ENCODE peak calls at places on chromosome 7, in four cellular contexts. One of them, this sample, is unnamed.

GRCh38 chr7:157690833-157691382 is 354.1 kb downstream of the DNAJB6 start:
- DNase-seq in left cardiac atrium: peak
- DNase-seq in NCI-H1092: peak
- DNase-seq in adipocyte: peak
- DNase-seq in this sample: no peak

GRCh38 chr7:13179011-13179574 is 491.7 kb downstream of the ARL4A start:
- DNase-seq in left cardiac atrium: no peak
- DNase-seq in NCI-H1092: no peak
- DNase-seq in adipocyte: no peak
- DNase-seq in this sample: no peak

GRCh38 chr7:33692956-33693355 is 212.4 kb upstream of the BMPER start:
- DNase-seq in left cardiac atrium: no peak
- DNase-seq in NCI-H1092: no peak
- DNase-seq in adipocyte: peak
- DNase-seq in this sample: no peak

GRCh38 chr7:43904533-43905208 is 1.7 kb downstream of the URGCP start:
- DNase-seq in left cardiac atrium: no peak
- DNase-seq in NCI-H1092: no peak
- DNase-seq in adipocyte: peak
- DNase-seq in this sample: no peak

GRCh38 chr7:128884561-128885369 is 22.1 kb downstream of the ATP6V1F start:
- DNase-seq in left cardiac atrium: no peak
- DNase-seq in NCI-H1092: no peak
- DNase-seq in adipocyte: no peak
- DNase-seq in this sample: no peak

GRCh38 chr7:84245831-84246230 is 51.2 kb upstream of the SEMA3A start:
- DNase-seq in left cardiac atrium: no peak
- DNase-seq in NCI-H1092: no peak
- DNase-seq in adipocyte: no peak
- DNase-seq in this sample: no peak

GRCh38 chr7:67821116-67821515 is 824.5 kb downstream of the TYW1 start:
- DNase-seq in left cardiac atrium: no peak
- DNase-seq in NCI-H1092: no peak
- DNase-seq in adipocyte: peak
- DNase-seq in this sample: no peak

GRCh38 chr7:157755741-157756140 is 418.9 kb downstream of the DNAJB6 start:
- DNase-seq in left cardiac atrium: no peak
- DNase-seq in NCI-H1092: no peak
- DNase-seq in adipocyte: no peak
- DNase-seq in this sample: no peak

GRCh38 chr7:20310963-20311742 is 19.5 kb upstream of the ITGB8 start:
- DNase-seq in left cardiac atrium: no peak
- DNase-seq in NCI-H1092: peak
- DNase-seq in adipocyte: peak
- DNase-seq in this sample: no peak

GRCh38 chr7:35555934-35556333 is 139.0 kb downstream of the HERPUD2 start:
- DNase-seq in left cardiac atrium: no peak
- DNase-seq in NCI-H1092: no peak
- DNase-seq in adipocyte: no peak
- DNase-seq in this sample: no peak

GRCh38 chr7:105724688-105725087 is 143.4 kb upstream of the EFCAB10 start:
- DNase-seq in left cardiac atrium: no peak
- DNase-seq in NCI-H1092: no peak
- DNase-seq in adipocyte: no peak
- DNase-seq in this sample: no peak

GRCh38 chr7:132666076-132666775 is 90.0 kb upstream of the PLXNA4 start:
- DNase-seq in left cardiac atrium: no peak
- DNase-seq in NCI-H1092: no peak
- DNase-seq in adipocyte: no peak
- DNase-seq in this sample: no peak

GRCh38 chr7:107693396-107693795 is 32.8 kb downstream of the SLC26A4 start:
- DNase-seq in left cardiac atrium: no peak
- DNase-seq in NCI-H1092: no peak
- DNase-seq in adipocyte: no peak
- DNase-seq in this sample: no peak

GRCh38 chr7:125085084-125085483 is 155.5 kb upstream of the POT1 start:
- DNase-seq in left cardiac atrium: no peak
- DNase-seq in NCI-H1092: no peak
- DNase-seq in adipocyte: no peak
- DNase-seq in this sample: no peak

GRCh38 chr7:127375626-127376025 is 16.9 kb downstream of the ZNF800 start:
- DNase-seq in left cardiac atrium: no peak
- DNase-seq in NCI-H1092: no peak
- DNase-seq in adipocyte: no peak
- DNase-seq in this sample: no peak

GRCh38 chr7:24318326-24318725 is 34.3 kb downstream of the NPY start:
- DNase-seq in left cardiac atrium: no peak
- DNase-seq in NCI-H1092: no peak
- DNase-seq in adipocyte: no peak
- DNase-seq in this sample: no peak

GRCh38 chr7:376306-376969 is 86.5 kb downstream of the FOXL3 start:
- DNase-seq in left cardiac atrium: peak
- DNase-seq in NCI-H1092: no peak
- DNase-seq in adipocyte: no peak
- DNase-seq in this sample: no peak

GRCh38 chr7:117807688-117808087 is 65.6 kb downstream of the CTTNBP2 start:
- DNase-seq in left cardiac atrium: no peak
- DNase-seq in NCI-H1092: peak
- DNase-seq in adipocyte: no peak
- DNase-seq in this sample: no peak

GRCh38 chr7:151437163-151437553 is 2.8 kb downstream of the CRYGN start:
- DNase-seq in left cardiac atrium: no peak
- DNase-seq in NCI-H1092: no peak
- DNase-seq in adipocyte: no peak
- DNase-seq in this sample: no peak

GRCh38 chr7:101174322-101174854 is 5.7 kb downstream of the NAT16 start:
- DNase-seq in left cardiac atrium: no peak
- DNase-seq in NCI-H1092: no peak
- DNase-seq in adipocyte: no peak
- DNase-seq in this sample: no peak

GRCh38 chr7:108497082-108497725 is 28.7 kb downstream of the PNPLA8 start:
- DNase-seq in left cardiac atrium: peak
- DNase-seq in NCI-H1092: peak
- DNase-seq in adipocyte: peak
- DNase-seq in this sample: peak

GRCh38 chr7:32618987-32619386 is 123.7 kb downstream of the AVL9 start:
- DNase-seq in left cardiac atrium: no peak
- DNase-seq in NCI-H1092: no peak
- DNase-seq in adipocyte: no peak
- DNase-seq in this sample: no peak

GRCh38 chr7:88111136-88111748 is 108.6 kb downstream of the SRI start:
- DNase-seq in left cardiac atrium: no peak
- DNase-seq in NCI-H1092: no peak
- DNase-seq in adipocyte: peak
- DNase-seq in this sample: no peak

GRCh38 chr7:14687777-14688176 is 214.8 kb downstream of the DGKB start:
- DNase-seq in left cardiac atrium: no peak
- DNase-seq in NCI-H1092: no peak
- DNase-seq in adipocyte: peak
- DNase-seq in this sample: no peak

GRCh38 chr7:28957064-28957821 is 887 bp downstream of the TRIL start:
- DNase-seq in left cardiac atrium: peak
- DNase-seq in NCI-H1092: peak
- DNase-seq in adipocyte: peak
- DNase-seq in this sample: no peak

GRCh38 chr7:30865821-30866220 is 45.8 kb upstream of the AQP1 start:
- DNase-seq in left cardiac atrium: no peak
- DNase-seq in NCI-H1092: no peak
- DNase-seq in adipocyte: no peak
- DNase-seq in this sample: no peak

GRCh38 chr7:156578578-156578940 is 62.0 kb upstream of the RNF32 start:
- DNase-seq in left cardiac atrium: no peak
- DNase-seq in NCI-H1092: no peak
- DNase-seq in adipocyte: no peak
- DNase-seq in this sample: no peak

GRCh38 chr7:152859781-152860191 is 100.2 kb downstream of the ACTR3B start:
- DNase-seq in left cardiac atrium: no peak
- DNase-seq in NCI-H1092: no peak
- DNase-seq in adipocyte: no peak
- DNase-seq in this sample: no peak

GRCh38 chr7:36707465-36707864 is 16.8 kb downstream of the AOAH start:
- DNase-seq in left cardiac atrium: no peak
- DNase-seq in NCI-H1092: no peak
- DNase-seq in adipocyte: no peak
- DNase-seq in this sample: no peak

GRCh38 chr7:76509931-76510877 is at the start of gene UPK3B:
- DNase-seq in left cardiac atrium: peak
- DNase-seq in NCI-H1092: no peak
- DNase-seq in adipocyte: no peak
- DNase-seq in this sample: no peak

GRCh38 chr7:78924581-78924980 is 528.9 kb downstream of the MAGI2 start:
- DNase-seq in left cardiac atrium: no peak
- DNase-seq in NCI-H1092: no peak
- DNase-seq in adipocyte: peak
- DNase-seq in this sample: no peak

GRCh38 chr7:144842377-144842851 is 6.6 kb upstream of the TPK1 start:
- DNase-seq in left cardiac atrium: peak
- DNase-seq in NCI-H1092: no peak
- DNase-seq in adipocyte: no peak
- DNase-seq in this sample: no peak

This sample was measured in omental fat pad.